ENCODE peak calls at places on chromosomes 6 and 20, in four cellular contexts. One of them, this sample, is unnamed.

GRCh38 chr6:148525453-148525852 is 182.8 kb downstream of the SASH1 start:
- DNase-seq in upper lobe of right lung: no peak
- DNase-seq in effector memory CD4-positive, alpha-beta T cell: no peak
- DNase-seq in heart right ventricle: no peak
- DNase-seq in this sample: peak; percentile 77

GRCh38 chr6:100554228-100554627 is 89.5 kb upstream of the SIM1 start:
- DNase-seq in upper lobe of right lung: no peak
- DNase-seq in effector memory CD4-positive, alpha-beta T cell: no peak
- DNase-seq in heart right ventricle: no peak
- DNase-seq in this sample: no peak

GRCh38 chr6:129621252-129621651 is 88.7 kb downstream of the ARHGAP18 start:
- DNase-seq in upper lobe of right lung: no peak
- DNase-seq in effector memory CD4-positive, alpha-beta T cell: no peak
- DNase-seq in heart right ventricle: no peak
- DNase-seq in this sample: no peak

GRCh38 chr6:36752187-36752885 is 54.7 kb downstream of the RAB44 start:
- DNase-seq in upper lobe of right lung: no peak
- DNase-seq in effector memory CD4-positive, alpha-beta T cell: no peak
- DNase-seq in heart right ventricle: no peak
- DNase-seq in this sample: no peak

GRCh38 chr6:71444222-71444621 is 155.6 kb downstream of the OGFRL1 start:
- DNase-seq in upper lobe of right lung: no peak
- DNase-seq in effector memory CD4-positive, alpha-beta T cell: no peak
- DNase-seq in heart right ventricle: no peak
- DNase-seq in this sample: no peak

GRCh38 chr6:56949925-56950495 is 4.9 kb upstream of the BEND6 start:
- DNase-seq in upper lobe of right lung: no peak
- DNase-seq in effector memory CD4-positive, alpha-beta T cell: no peak
- DNase-seq in heart right ventricle: no peak
- DNase-seq in this sample: no peak

GRCh38 chr20:17969276-17969883 is 562 bp downstream of the MGME1 start:
- DNase-seq in upper lobe of right lung: no peak
- DNase-seq in effector memory CD4-positive, alpha-beta T cell: peak; percentile 30
- DNase-seq in heart right ventricle: peak; percentile 37
- DNase-seq in this sample: peak; percentile 5

GRCh38 chr6:100217641-100218040 is 223.6 kb upstream of the MCHR2 start:
- DNase-seq in upper lobe of right lung: no peak
- DNase-seq in effector memory CD4-positive, alpha-beta T cell: no peak
- DNase-seq in heart right ventricle: no peak
- DNase-seq in this sample: no peak

GRCh38 chr20:8116067-8116811 is 15.8 kb upstream of the PLCB1 start:
- DNase-seq in upper lobe of right lung: no peak
- DNase-seq in effector memory CD4-positive, alpha-beta T cell: no peak
- DNase-seq in heart right ventricle: no peak
- DNase-seq in this sample: peak; percentile 29

GRCh38 chr6:15739353-15739752 is 76.5 kb upstream of the DTNBP1 start:
- DNase-seq in upper lobe of right lung: no peak
- DNase-seq in effector memory CD4-positive, alpha-beta T cell: no peak
- DNase-seq in heart right ventricle: no peak
- DNase-seq in this sample: no peak

GRCh38 chr20:33518071-33518470 is 28.2 kb downstream of the CBFA2T2 start:
- DNase-seq in upper lobe of right lung: peak; percentile 16
- DNase-seq in effector memory CD4-positive, alpha-beta T cell: no peak
- DNase-seq in heart right ventricle: no peak
- DNase-seq in this sample: peak; percentile 87

GRCh38 chr6:39816744-39817143 is 24.6 kb downstream of the DAAM2 start:
- DNase-seq in upper lobe of right lung: no peak
- DNase-seq in effector memory CD4-positive, alpha-beta T cell: no peak
- DNase-seq in heart right ventricle: no peak
- DNase-seq in this sample: no peak

GRCh38 chr20:51802170-51802745 is at the start of gene SALL4:
- DNase-seq in upper lobe of right lung: no peak
- DNase-seq in effector memory CD4-positive, alpha-beta T cell: no peak
- DNase-seq in heart right ventricle: no peak
- DNase-seq in this sample: no peak

GRCh38 chr20:35954907-35955251 is 577 bp upstream of the SCAND1 start:
- DNase-seq in upper lobe of right lung: no peak
- DNase-seq in effector memory CD4-positive, alpha-beta T cell: peak; percentile 5
- DNase-seq in heart right ventricle: no peak
- DNase-seq in this sample: peak; percentile 17

GRCh38 chr20:43824699-43825402 is 89.8 kb upstream of the TOX2 start:
- DNase-seq in upper lobe of right lung: peak; percentile 13
- DNase-seq in effector memory CD4-positive, alpha-beta T cell: no peak
- DNase-seq in heart right ventricle: peak; percentile 15
- DNase-seq in this sample: no peak

GRCh38 chr6:123587838-123588545 is 48.8 kb downstream of the TRDN start:
- DNase-seq in upper lobe of right lung: no peak
- DNase-seq in effector memory CD4-positive, alpha-beta T cell: no peak
- DNase-seq in heart right ventricle: no peak
- DNase-seq in this sample: no peak

GRCh38 chr6:43953794-43954310 is 173.4 kb downstream of the MRPL14 start:
- DNase-seq in upper lobe of right lung: no peak
- DNase-seq in effector memory CD4-positive, alpha-beta T cell: no peak
- DNase-seq in heart right ventricle: peak; percentile 43
- DNase-seq in this sample: no peak

GRCh38 chr20:4592316-4593148 is 129.2 kb upstream of the PRND start:
- DNase-seq in upper lobe of right lung: peak; percentile 83
- DNase-seq in effector memory CD4-positive, alpha-beta T cell: no peak
- DNase-seq in heart right ventricle: no peak
- DNase-seq in this sample: peak; percentile 17

GRCh38 chr6:43334466-43335095 is 26.0 kb upstream of the CRIP3 start:
- DNase-seq in upper lobe of right lung: no peak
- DNase-seq in effector memory CD4-positive, alpha-beta T cell: no peak
- DNase-seq in heart right ventricle: no peak
- DNase-seq in this sample: no peak

GRCh38 chr6:57265755-57266221 is 43.7 kb upstream of the RAB23 start:
- DNase-seq in upper lobe of right lung: no peak
- DNase-seq in effector memory CD4-positive, alpha-beta T cell: no peak
- DNase-seq in heart right ventricle: no peak
- DNase-seq in this sample: no peak

GRCh38 chr6:46605091-46605797 is 47.4 kb downstream of the CYP39A1 start:
- DNase-seq in upper lobe of right lung: no peak
- DNase-seq in effector memory CD4-positive, alpha-beta T cell: no peak
- DNase-seq in heart right ventricle: no peak
- DNase-seq in this sample: no peak

GRCh38 chr6:31717499-31718222 is 2.5 kb downstream of the LY6G6D start:
- DNase-seq in upper lobe of right lung: no peak
- DNase-seq in effector memory CD4-positive, alpha-beta T cell: no peak
- DNase-seq in heart right ventricle: no peak
- DNase-seq in this sample: no peak

GRCh38 chr6:6812427-6812826 is 223.9 kb downstream of the LY86 start:
- DNase-seq in upper lobe of right lung: no peak
- DNase-seq in effector memory CD4-positive, alpha-beta T cell: no peak
- DNase-seq in heart right ventricle: no peak
- DNase-seq in this sample: no peak

GRCh38 chr20:36454664-36455427 is 86.5 kb upstream of the MYL9 start:
- DNase-seq in upper lobe of right lung: peak; percentile 76
- DNase-seq in effector memory CD4-positive, alpha-beta T cell: no peak
- DNase-seq in heart right ventricle: peak; percentile 49
- DNase-seq in this sample: no peak

GRCh38 chr20:35561268-35561667 is 19.4 kb downstream of the ERGIC3 start:
- DNase-seq in upper lobe of right lung: peak; percentile 66
- DNase-seq in effector memory CD4-positive, alpha-beta T cell: no peak
- DNase-seq in heart right ventricle: no peak
- DNase-seq in this sample: peak; percentile 54

GRCh38 chr6:146177785-146178184 is 148.9 kb downstream of the GRM1 start:
- DNase-seq in upper lobe of right lung: no peak
- DNase-seq in effector memory CD4-positive, alpha-beta T cell: no peak
- DNase-seq in heart right ventricle: no peak
- DNase-seq in this sample: no peak

GRCh38 chr6:15874821-15875220 is 212.0 kb upstream of the DTNBP1 start:
- DNase-seq in upper lobe of right lung: no peak
- DNase-seq in effector memory CD4-positive, alpha-beta T cell: no peak
- DNase-seq in heart right ventricle: no peak
- DNase-seq in this sample: no peak

GRCh38 chr6:41713650-41714291 is 21.6 kb downstream of the TFEB start:
- DNase-seq in upper lobe of right lung: no peak
- DNase-seq in effector memory CD4-positive, alpha-beta T cell: no peak
- DNase-seq in heart right ventricle: peak; percentile 71
- DNase-seq in this sample: peak; percentile 52

GRCh38 chr20:41018153-41018552 is 10.5 kb upstream of the TOP1 start:
- DNase-seq in upper lobe of right lung: no peak
- DNase-seq in effector memory CD4-positive, alpha-beta T cell: no peak
- DNase-seq in heart right ventricle: no peak
- DNase-seq in this sample: no peak

GRCh38 chr20:18412202-18412901 is 54.5 kb downstream of the DZANK1 start:
- DNase-seq in upper lobe of right lung: no peak
- DNase-seq in effector memory CD4-positive, alpha-beta T cell: no peak
- DNase-seq in heart right ventricle: no peak
- DNase-seq in this sample: no peak

GRCh38 chr6:134626589-134626988 is 308.7 kb upstream of the SGK1 start:
- DNase-seq in upper lobe of right lung: no peak
- DNase-seq in effector memory CD4-positive, alpha-beta T cell: no peak
- DNase-seq in heart right ventricle: no peak
- DNase-seq in this sample: no peak

GRCh38 chr6:1670711-1671462 is 61.2 kb downstream of the FOXC1 start:
- DNase-seq in upper lobe of right lung: no peak
- DNase-seq in effector memory CD4-positive, alpha-beta T cell: no peak
- DNase-seq in heart right ventricle: no peak
- DNase-seq in this sample: no peak

GRCh38 chr6:14079971-14080370 is 37.6 kb upstream of the CD83 start:
- DNase-seq in upper lobe of right lung: no peak
- DNase-seq in effector memory CD4-positive, alpha-beta T cell: no peak
- DNase-seq in heart right ventricle: no peak
- DNase-seq in this sample: no peak

GRCh38 chr20:43936371-43936770 is 21.7 kb downstream of the TOX2 start:
- DNase-seq in upper lobe of right lung: no peak
- DNase-seq in effector memory CD4-positive, alpha-beta T cell: no peak
- DNase-seq in heart right ventricle: no peak
- DNase-seq in this sample: peak; percentile 84

GRCh38 chr6:17714879-17715860 is 8.4 kb upstream of the NUP153 start:
- DNase-seq in upper lobe of right lung: no peak
- DNase-seq in effector memory CD4-positive, alpha-beta T cell: no peak
- DNase-seq in heart right ventricle: no peak
- DNase-seq in this sample: peak; percentile 62
- H3K4me3 ChIP-seq in upper lobe of right lung: no peak overlapping the region
- H3K4me3 ChIP-seq in effector memory CD4-positive, alpha-beta T cell: no peak overlapping the region
- H3K4me3 ChIP-seq in heart right ventricle: no peak overlapping the region
- H3K4me3 ChIP-seq in this sample: no peak overlapping the region

GRCh38 chr20:59435496-59435895 is 135.1 kb downstream of the EDN3 start:
- DNase-seq in upper lobe of right lung: no peak
- DNase-seq in effector memory CD4-positive, alpha-beta T cell: no peak
- DNase-seq in heart right ventricle: no peak
- DNase-seq in this sample: no peak
- H3K27me3 ChIP-seq in upper lobe of right lung: peaks cover 9% of the 10 kb centered on the region
- H3K27me3 ChIP-seq in effector memory CD4-positive, alpha-beta T cell: no peaks in the 10 kb centered on the region
- H3K27me3 ChIP-seq in heart right ventricle: peaks cover 28% of the 10 kb centered on the region
- H3K27me3 ChIP-seq in this sample: no peaks in the 10 kb centered on the region

GRCh38 chr20:38882600-38882999 is 43.6 kb upstream of the FAM83D start:
- DNase-seq in upper lobe of right lung: no peak
- DNase-seq in effector memory CD4-positive, alpha-beta T cell: no peak
- DNase-seq in heart right ventricle: no peak
- DNase-seq in this sample: no peak
- H3K4me3 ChIP-seq in upper lobe of right lung: no peak overlapping the region
- H3K4me3 ChIP-seq in effector memory CD4-positive, alpha-beta T cell: no peak overlapping the region
- H3K4me3 ChIP-seq in heart right ventricle: no peak overlapping the region
- H3K4me3 ChIP-seq in this sample: no peak overlapping the region

DNA sequence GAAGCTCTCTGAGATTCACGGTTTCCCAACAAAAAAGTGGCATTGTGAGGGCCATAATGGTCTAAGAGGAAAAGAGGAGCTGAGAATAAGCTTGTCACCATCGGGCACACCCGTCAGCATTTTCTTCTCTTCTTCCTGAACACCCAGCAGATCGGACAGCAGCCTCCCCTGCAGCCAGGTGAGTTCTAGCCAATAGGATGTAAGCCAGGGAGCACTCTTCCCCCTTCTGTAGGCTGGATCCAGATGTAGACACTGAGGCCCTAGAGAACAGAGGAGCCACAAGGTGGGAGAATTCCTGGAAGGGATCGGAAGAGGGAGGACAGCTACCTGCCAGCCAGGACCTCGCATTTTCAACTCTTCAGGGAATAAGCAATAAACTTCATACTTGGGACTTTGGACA is 228.0 kb downstream of the SYNDIG1 start:
- DNase-seq in upper lobe of right lung: no peak
- DNase-seq in effector memory CD4-positive, alpha-beta T cell: no peak
- DNase-seq in heart right ventricle: no peak
- DNase-seq in this sample: no peak
- H3K27me3 ChIP-seq in upper lobe of right lung: no peaks in the 10 kb centered on the region
- H3K27me3 ChIP-seq in effector memory CD4-positive, alpha-beta T cell: no peaks in the 10 kb centered on the region
- H3K27me3 ChIP-seq in heart right ventricle: no peaks in the 10 kb centered on the region
- H3K27me3 ChIP-seq in this sample: no peaks in the 10 kb centered on the region

This sample was measured in MG63.